ENCODE peak calls at places on chromosomes 2 and 18, in five cellular contexts. R, B, U, Y and H are unnamed samples.

GRCh38 chr2:29950432-29950943 is 29.1 kb upstream of the ALK start:
- DNase-seq in R (no peak), B (no peak), Y (no peak), U (no peak), H (no peak)

GRCh38 chr2:242020196-242021004 is 150.9 kb downstream of the RTP5 start:
- DNase-seq in Y (peak; percentile 72), U (peak; percentile 39), R (no peak), B (peak; percentile 52), H (no peak)

GRCh38 chr2:55961318-55961911 is 37.8 kb upstream of the EFEMP1 start:
- DNase-seq in R (peak; percentile 25), U (peak; percentile 78), B (no peak), Y (no peak), H (no peak)

GRCh38 chr2:38106420-38107182 is 30.6 kb upstream of the CYP1B1 start:
- DNase-seq in B (no peak), R (no peak), Y (no peak), U (peak; percentile 73), H (no peak)

GRCh38 chr2:179311071-179311470 is 46.4 kb upstream of the SESTD1 start:
- DNase-seq in B (no peak), R (no peak), Y (no peak), U (no peak), H (peak; percentile 15)

GRCh38 chr2:53033416-53033815 is 734.2 kb upstream of the CHAC2 start:
- DNase-seq in R (no peak), U (no peak), Y (no peak), B (no peak), H (no peak)

GRCh38 chr2:71787108-71787415 is 333.7 kb downstream of the DYSF start:
- DNase-seq in Y (peak; percentile 63), B (no peak), U (no peak), R (no peak), H (no peak)

GRCh38 chr2:176001903-176002683 is at the start of gene LNPK:
- DNase-seq in R (peak; percentile 68), U (peak; percentile 91), B (peak; percentile 93), Y (peak; percentile 98), H (peak; percentile 93)

GRCh38 chr2:164810843-164811242 is 30.8 kb downstream of the COBLL1 start:
- DNase-seq in Y (no peak), U (peak; percentile 30), B (no peak), R (no peak), H (no peak)

GRCh38 chr18:8529609-8530008 is 79.6 kb upstream of the RAB12 start:
- DNase-seq in Y (no peak), B (no peak), U (no peak), R (no peak), H (no peak)

GRCh38 chr18:44682871-44683221 is 2.2 kb downstream of the SETBP1 start:
- DNase-seq in B (no peak), R (no peak), U (no peak), Y (no peak), H (no peak)

GRCh38 chr18:29034113-29034856 is 857.4 kb upstream of the CDH2 start:
- DNase-seq in Y (no peak), R (no peak), B (no peak), U (peak; percentile 28), H (no peak)

GRCh38 chr2:138959031-138959430 is 178.8 kb upstream of the NXPH2 start:
- DNase-seq in B (no peak), R (no peak), U (no peak), Y (no peak), H (no peak)

GRCh38 chr2:124985210-124985760 is 960.2 kb downstream of the CNTNAP5 start:
- DNase-seq in B (no peak), Y (no peak), R (no peak), U (no peak), H (no peak)

GRCh38 chr2:21042708-21042957 is 1.2 kb downstream of the APOB start:
- DNase-seq in B (no peak), Y (no peak), U (no peak), R (no peak), H (no peak)

GRCh38 chr2:55148269-55148668 is 83.8 kb downstream of the CLHC1 start:
- DNase-seq in R (no peak), U (peak; percentile 54), Y (no peak), B (no peak), H (no peak)

GRCh38 chr2:112725545-112726457 is 5.0 kb downstream of the NT5DC4 start:
- DNase-seq in Y (no peak), B (no peak), R (no peak), U (no peak), H (no peak)

GRCh38 chr18:39205565-39205964 is 1640.0 kb upstream of the CELF4 start:
- DNase-seq in U (peak; percentile 1), R (no peak), B (no peak), Y (no peak), H (no peak)

GRCh38 chr2:239002960-239003932 is 155.4 kb downstream of the TWIST2 start:
- DNase-seq in R (no peak), B (no peak), U (peak; percentile 65), Y (peak; percentile 54), H (no peak)

GRCh38 chr2:207833265-207833751 is 63.6 kb upstream of the FZD5 start:
- DNase-seq in U (no peak), Y (no peak), R (no peak), B (no peak), H (no peak)

GRCh38 chr18:2969695-2970094 is 43.2 kb downstream of the LPIN2 start:
- DNase-seq in U (no peak), R (no peak), B (no peak), Y (no peak), H (no peak)

GRCh38 chr18:2971741-2972552 is 41.0 kb downstream of the LPIN2 start:
- DNase-seq in B (peak; percentile 34), U (no peak), Y (peak; percentile 93), R (no peak), H (peak; percentile 59)

GRCh38 chr18:2968559-2968958 is 44.4 kb downstream of the LPIN2 start:
- DNase-seq in Y (no peak), U (no peak), R (no peak), B (no peak), H (no peak)

GRCh38 chr18:2970344-2970743 is 42.6 kb downstream of the LPIN2 start:
- DNase-seq in B (no peak), R (no peak), U (no peak), Y (no peak), H (no peak)

GRCh38 chr18:2970762-2971659 is 41.9 kb downstream of the LPIN2 start:
- DNase-seq in R (no peak), B (no peak), U (no peak), Y (peak; percentile 88), H (no peak)
- H3K4me1 ChIP-seq in R (no peaks in the 10 kb centered on the region), B (peaks cover 67% of the 10 kb centered on the region), U (peaks cover 43% of the 10 kb centered on the region), Y (peaks cover 67% of the 10 kb centered on the region), H (peaks cover 32% of the 10 kb centered on the region)

DNA sequence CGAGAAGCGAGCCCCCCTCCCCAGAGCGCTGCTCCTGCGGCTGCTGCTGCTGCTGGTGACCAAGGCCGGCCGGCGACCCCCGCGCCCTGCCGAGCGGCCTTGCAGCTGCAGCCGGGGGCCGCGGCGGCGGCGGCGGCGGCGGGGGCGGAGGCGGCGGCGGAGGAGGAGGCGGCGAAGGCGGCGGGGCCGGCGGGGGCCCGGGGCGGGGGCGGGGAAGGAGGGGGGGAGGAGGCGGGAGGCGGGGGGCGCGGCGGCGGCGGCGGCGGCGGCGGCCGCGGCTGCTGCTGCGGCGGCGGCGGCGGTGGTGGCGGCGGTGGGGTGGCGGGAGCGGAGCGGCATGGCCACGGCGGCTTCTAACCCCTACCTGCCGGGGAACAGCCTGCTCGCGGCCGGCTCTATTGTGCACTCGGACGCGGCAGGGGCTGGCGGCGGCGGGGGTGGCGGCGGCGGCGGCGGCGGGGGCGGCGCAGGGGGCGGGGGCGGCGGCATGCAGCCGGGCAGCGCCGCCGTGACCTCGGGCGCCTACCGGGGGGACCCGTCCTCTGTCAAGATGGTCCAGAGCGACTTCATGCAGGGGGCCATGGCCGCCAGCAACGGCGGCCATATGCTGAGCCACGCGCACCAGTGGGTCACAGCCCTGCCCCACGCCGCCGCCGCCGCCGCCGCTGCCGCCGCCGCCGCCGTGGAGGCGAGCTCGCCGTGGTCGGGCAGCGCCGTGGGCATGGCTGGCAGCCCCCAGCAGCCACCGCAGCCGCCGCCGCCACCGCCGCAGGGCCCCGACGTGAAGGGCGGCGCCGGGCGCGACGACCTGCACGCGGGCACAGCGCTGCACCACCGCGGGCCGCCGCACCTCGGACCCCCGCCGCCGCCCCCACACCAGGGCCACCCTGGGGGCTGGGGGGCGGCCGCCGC is 1.5 kb downstream of the POU3F3 start:
- DNase-seq in B (no peak), U (no peak), R (no peak), Y (no peak), H (no peak)
- H3K4me3 ChIP-seq in B (peak overlapping the region; percentile 62), U (peak overlapping the region; percentile 12), R (peak overlapping the region; percentile 13), Y (no peak overlapping the region), H (no peak overlapping the region)

DNA sequence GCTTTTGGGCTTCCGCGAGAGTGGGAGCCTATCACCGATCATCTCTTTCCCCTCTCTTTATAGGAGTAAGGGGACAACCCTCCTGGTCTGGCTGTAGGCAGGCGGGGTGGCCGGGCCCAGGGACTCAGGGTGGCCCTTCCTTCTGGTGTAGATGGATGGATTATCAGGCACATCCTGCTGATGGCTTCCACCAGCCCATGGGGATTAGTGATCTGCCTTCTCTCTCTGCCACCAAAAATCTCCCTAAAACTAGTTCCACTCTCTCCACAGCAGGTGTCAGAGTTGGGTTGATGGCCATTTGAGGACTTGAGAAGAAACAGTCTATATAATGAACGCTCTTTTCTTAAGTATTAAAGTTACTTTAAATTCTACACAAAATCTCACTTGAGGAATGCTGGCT is 37.4 kb downstream of the NCK2 start:
- DNase-seq in R (no peak), Y (no peak), B (no peak), U (no peak), H (no peak)
- H3K4me1 ChIP-seq in R (peaks cover 3% of the 10 kb centered on the region), Y (peaks cover 71% of the 10 kb centered on the region), B (peaks cover 76% of the 10 kb centered on the region), U (no peaks in the 10 kb centered on the region), H (peaks cover 17% of the 10 kb centered on the region)

GRCh38 chr2:133568598-133568997 is 335 bp upstream of the NCKAP5 start:
- DNase-seq in B (no peak), R (no peak), Y (no peak), U (peak; percentile 4), H (no peak)
- H3K4me3 ChIP-seq in B (peak overlapping the region; percentile 60), R (no peak overlapping the region), Y (no peak overlapping the region), U (no peak overlapping the region), H (no peak overlapping the region)

DNA sequence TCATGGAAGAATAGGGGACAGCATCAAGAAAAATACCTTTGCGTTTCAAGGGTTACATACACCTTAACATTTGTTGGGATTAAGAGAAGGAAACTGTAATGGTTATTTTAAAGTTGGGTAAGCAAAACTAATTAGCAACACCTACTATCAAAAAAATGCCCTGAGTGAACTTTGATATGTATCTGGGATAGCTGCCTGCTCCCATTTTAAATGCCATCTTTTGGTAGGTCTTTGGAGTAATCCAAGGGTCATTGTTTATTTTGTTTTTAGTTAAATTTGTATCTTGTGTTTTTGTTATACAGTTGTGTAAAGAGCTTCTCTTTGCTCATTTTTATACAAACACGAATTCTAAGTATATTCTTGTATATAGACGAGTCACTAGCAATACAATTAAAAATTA is 9.9 kb downstream of the PTPN4 start:
- DNase-seq in U (no peak), B (no peak), R (no peak), Y (no peak), H (no peak)
- H3K4me1 ChIP-seq in U (peaks cover 15% of the 10 kb centered on the region), B (peaks cover 71% of the 10 kb centered on the region), R (peaks cover 2% of the 10 kb centered on the region), Y (peaks cover 3% of the 10 kb centered on the region), H (peaks cover 21% of the 10 kb centered on the region)

DNA sequence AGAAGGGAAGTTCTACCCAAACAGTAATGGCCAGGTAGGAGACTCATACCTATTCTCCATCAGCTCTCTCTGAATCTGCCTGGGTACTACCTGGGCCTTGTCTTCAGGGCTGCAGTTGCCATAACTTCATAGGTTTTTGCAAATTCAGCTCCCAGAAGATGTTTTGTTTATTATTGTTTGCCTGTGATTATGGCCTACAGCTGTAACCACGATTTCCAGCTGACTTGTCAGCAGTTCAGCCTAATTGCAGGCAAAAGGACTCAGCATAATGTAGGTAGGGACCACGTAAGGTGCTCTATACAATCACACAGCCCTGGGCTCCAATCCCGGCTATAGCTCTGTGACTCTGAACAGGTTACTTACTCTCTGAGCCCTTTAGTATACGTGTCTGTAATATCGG is 187.0 kb upstream of the FN1 start:
- DNase-seq in B (no peak), U (no peak), Y (no peak), R (no peak), H (no peak)
- H3K4me3 ChIP-seq in B (no peak overlapping the region), U (no peak overlapping the region), Y (no peak overlapping the region), R (no peak overlapping the region), H (no peak overlapping the region)

GRCh38 chr2:197219636-197220035 is 90.9 kb downstream of the ANKRD44 start:
- DNase-seq in Y (no peak), U (peak; percentile 48), B (no peak), R (no peak), H (no peak)
- H3K4me1 ChIP-seq in Y (peaks cover 57% of the 10 kb centered on the region), U (no peaks in the 10 kb centered on the region), B (peaks cover 39% of the 10 kb centered on the region), R (no peaks in the 10 kb centered on the region), H (peaks cover 27% of the 10 kb centered on the region)